ENCODE peak calls at places on chromosome 6, in four cellular contexts. T is stomach, H is HepG2, B is sigmoid colon. E is an unnamed sample.
A peak's percentile ranks its signal among the peaks of the same experiment; 100 is the strongest.

GRCh38 chr6:26363882-26364825 is 844 bp upstream of the BTN3A2 start:
- DNase-seq in T (no peak), H (no peak), B (no peak), E (no peak)

GRCh38 chr6:20229881-20230280 is 17.6 kb upstream of the MBOAT1 start:
- DNase-seq in T (no peak), H (no peak), B (no peak), E (no peak)

GRCh38 chr6:15658345-15658744 is 4.5 kb downstream of the DTNBP1 start:
- DNase-seq in T (no peak), H (no peak), B (no peak), E (no peak)

GRCh38 chr6:137951064-137951597 is 84.1 kb downstream of the TNFAIP3 start:
- DNase-seq in T (no peak), H (no peak), B (no peak), E (no peak)

GRCh38 chr6:136051140-136051775 is 198.9 kb downstream of the MTFR2 start:
- DNase-seq in T (no peak), H (no peak), B (no peak), E (no peak)

GRCh38 chr6:26155066-26155925 is 68.1 kb downstream of the HFE start:
- DNase-seq in T (no peak), H (peak; percentile 43), B (peak; percentile 74), E (no peak)

GRCh38 chr6:107768044-107768443 is 56.1 kb downstream of the SCML4 start:
- DNase-seq in T (no peak), H (no peak), B (no peak), E (no peak)

GRCh38 chr6:116373940-116374339 is 3.2 kb downstream of the DSE start:
- DNase-seq in T (no peak), H (no peak), B (no peak), E (no peak)

GRCh38 chr6:84508981-84509380 is 255.4 kb downstream of the TBX18 start:
- DNase-seq in T (no peak), H (no peak), B (no peak), E (no peak)

GRCh38 chr6:110529907-110530306 is 53.5 kb upstream of the SLC22A16 start:
- DNase-seq in T (no peak), H (no peak), B (no peak), E (no peak)

GRCh38 chr6:135267085-135267484 is 86.0 kb downstream of the MYB start:
- DNase-seq in T (no peak), H (peak; percentile 16), B (no peak), E (no peak)

GRCh38 chr6:81995548-81996289 is 243.2 kb upstream of the TENT5A start:
- DNase-seq in T (no peak), H (no peak), B (no peak), E (no peak)

GRCh38 chr6:53496797-53497196 is 48.1 kb downstream of the GCLC start:
- DNase-seq in T (no peak), H (no peak), B (no peak), E (no peak)

GRCh38 chr6:170575250-170575649 is 9.2 kb downstream of the PDCD2 start:
- DNase-seq in T (no peak), H (peak; percentile 21), B (no peak), E (no peak)

GRCh38 chr6:27601668-27602254 is 128.9 kb upstream of the ZNF184 start:
- DNase-seq in T (no peak), H (no peak), B (no peak), E (no peak)

GRCh38 chr6:169938262-169938701 is 186.9 kb downstream of the ERMARD start:
- DNase-seq in T (no peak), H (no peak), B (no peak), E (no peak)

GRCh38 chr6:105780146-105780860 is 305.8 kb upstream of the PRDM1 start:
- DNase-seq in T (no peak), H (no peak), B (no peak), E (no peak)

GRCh38 chr6:11553824-11554223 is 16.3 kb downstream of the TMEM170B start:
- DNase-seq in T (no peak), H (no peak), B (no peak), E (no peak)

GRCh38 chr6:3620937-3621336 is 130.6 kb downstream of the PXDC1 start:
- DNase-seq in T (no peak), H (no peak), B (no peak), E (no peak)

GRCh38 chr6:152983637-152984386 is 971 bp upstream of the FBXO5 start:
- DNase-seq in T (peak; percentile 93), H (peak; percentile 60), B (peak; percentile 96), E (peak; percentile 95)

GRCh38 chr6:109243863-109244825 is 138.1 kb downstream of the CD164 start:
- DNase-seq in T (no peak), H (no peak), B (no peak), E (no peak)

GRCh38 chr6:106373502-106374239 is 13.2 kb downstream of the CRYBG1 start:
- DNase-seq in T (no peak), H (no peak), B (no peak), E (no peak)

GRCh38 chr6:97626586-97627441 is 343.8 kb upstream of the MMS22L start:
- DNase-seq in T (no peak), H (no peak), B (no peak), E (no peak)

GRCh38 chr6:67639161-67639560 is 995.9 kb upstream of the ADGRB3 start:
- DNase-seq in T (no peak), H (no peak), B (no peak), E (no peak)

GRCh38 chr6:153328194-153328593 is 197.1 kb upstream of the RGS17 start:
- DNase-seq in T (peak; percentile 26), H (no peak), B (no peak), E (no peak)

GRCh38 chr6:6825153-6825847 is 236.8 kb downstream of the LY86 start:
- DNase-seq in T (peak; percentile 47), H (no peak), B (no peak), E (peak; percentile 74)

GRCh38 chr6:118197539-118197938 is 290.5 kb downstream of the SLC35F1 start:
- DNase-seq in T (no peak), H (no peak), B (no peak), E (no peak)

GRCh38 chr6:165658395-165659058 is 4.5 kb downstream of the PDE10A start:
- DNase-seq in T (peak; percentile 41), H (no peak), B (no peak), E (no peak)

GRCh38 chr6:170438402-170438753 is 114.7 kb downstream of the PSMB1 start:
- DNase-seq in T (peak; percentile 71), H (peak; percentile 91), B (peak; percentile 86), E (peak; percentile 87)

GRCh38 chr6:27667651-27668441 is 194.9 kb upstream of the ZNF184 start:
- DNase-seq in T (no peak), H (no peak), B (no peak), E (no peak)

GRCh38 chr6:551405-551804 is 105.5 kb downstream of the HUS1B start:
- DNase-seq in T (no peak), H (peak; percentile 12), B (no peak), E (no peak)

GRCh38 chr6:47477497-47478232 is at the start of gene CD2AP:
- DNase-seq in T (peak; percentile 90), H (peak; percentile 84), B (peak; percentile 93), E (peak; percentile 89)

GRCh38 chr6:161835426-161836029 is 561.7 kb upstream of the AGPAT4 start:
- DNase-seq in T (no peak), H (peak; percentile 13), B (no peak), E (no peak)
- TF ChIP-seq CTCF in T (no peak), H (no peak), B (no peak), E (no peak)

GRCh38 chr6:37078814-37079213 is 73.4 kb downstream of the FGD2 start:
- DNase-seq in T (no peak), H (no peak), B (no peak), E (no peak)

GRCh38 chr6:37077459-37078296 is 72.2 kb downstream of the FGD2 start:
- DNase-seq in T (peak; percentile 42), H (no peak), B (peak; percentile 94), E (peak; percentile 95)

GRCh38 chr6:37072526-37072925 is 67.1 kb downstream of the FGD2 start:
- DNase-seq in T (no peak), H (no peak), B (no peak), E (no peak)

GRCh38 chr6:37069639-37070038 is 64.2 kb downstream of the FGD2 start:
- DNase-seq in T (no peak), H (no peak), B (no peak), E (no peak)

GRCh38 chr6:37074053-37074827 is 68.8 kb downstream of the FGD2 start:
- DNase-seq in T (no peak), H (no peak), B (peak; percentile 83), E (no peak)
- TF ChIP-seq EP300 in T (peak; percentile 66), H (no peak), B (no peak), E (peak; percentile 34)

DNA sequence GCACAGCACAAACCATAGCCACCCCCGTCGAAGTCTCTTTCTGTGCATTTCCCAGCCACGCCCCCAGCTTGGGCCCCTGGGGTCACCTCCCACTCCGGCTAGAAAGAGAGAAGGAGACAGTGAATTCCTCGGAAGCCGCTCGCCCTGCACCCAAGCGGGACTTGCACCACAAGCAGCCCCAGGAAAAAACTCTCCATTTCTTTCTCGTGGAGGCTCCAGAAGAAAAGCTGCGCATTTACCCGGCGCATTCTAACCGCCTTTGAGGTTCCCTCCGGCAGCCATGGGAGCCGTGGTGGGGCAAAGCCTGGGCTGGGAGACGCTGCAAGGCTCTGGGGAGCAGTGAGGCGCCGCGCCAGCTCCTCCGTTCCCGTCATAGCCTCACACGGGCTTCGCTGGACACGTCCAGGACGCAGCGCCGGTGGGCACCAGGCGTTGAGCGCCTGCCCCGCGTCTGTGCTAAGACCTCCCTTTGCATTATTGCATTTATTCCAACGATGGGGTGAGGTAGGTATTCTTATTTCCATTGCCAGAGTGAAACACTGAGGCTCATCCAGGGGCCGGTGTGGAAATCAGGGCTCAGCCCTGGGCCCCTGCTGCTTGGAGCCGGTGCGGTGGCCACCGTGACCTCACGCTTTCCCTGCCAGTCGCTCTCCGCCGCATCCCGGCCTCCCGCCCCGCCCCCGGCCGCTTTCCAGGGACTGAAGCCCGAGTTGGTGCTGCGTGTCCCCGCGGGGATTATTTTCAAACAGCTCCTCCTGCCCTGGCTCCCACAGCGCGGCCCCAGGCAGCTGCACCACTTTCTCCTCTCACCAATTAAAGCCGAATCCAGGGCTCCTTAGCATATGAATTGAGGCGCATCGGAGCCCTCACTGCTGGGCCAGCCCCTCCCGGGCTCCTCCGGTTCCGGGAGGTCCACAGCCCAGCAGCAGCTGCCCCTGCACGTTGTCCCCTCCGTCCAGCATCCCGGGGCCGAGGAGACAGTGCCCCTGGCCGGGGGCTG is 148.3 kb upstream of the AFDN start:
- DNase-seq in T (peak; percentile 51), H (peak; percentile 51), B (peak; percentile 66), E (no peak)
- TF ChIP-seq POLR2AphosphoS5 in T (no peak), H (peak; percentile 38), B (no peak), E (no peak)

GRCh38 chr6:23414204-23414501 is 711.9 kb upstream of the NRSN1 start:
- DNase-seq in T (no peak), H (no peak), B (no peak), E (no peak)
- TF ChIP-seq CTCF in T (no peak), H (no peak), B (no peak), E (no peak)

GRCh38 chr6:45447721-45448120 is 70.0 kb upstream of the SUPT3H start:
- DNase-seq in T (no peak), H (no peak), B (no peak), E (no peak)

GRCh38 chr6:45445749-45446454 is 68.2 kb upstream of the SUPT3H start:
- DNase-seq in T (peak; percentile 59), H (peak; percentile 98), B (peak; percentile 79), E (no peak)

GRCh38 chr6:45445364-45445748 is 67.6 kb upstream of the SUPT3H start:
- DNase-seq in T (no peak), H (no peak), B (no peak), E (no peak)

GRCh38 chr6:45448417-45449389 is 71.0 kb upstream of the SUPT3H start:
- DNase-seq in T (no peak), H (no peak), B (no peak), E (no peak)

GRCh38 chr6:45447005-45447404 is 69.3 kb upstream of the SUPT3H start:
- DNase-seq in T (no peak), H (no peak), B (no peak), E (no peak)
- TF ChIP-seq EP300 in T (no peak), H (no peak), B (no peak), E (no peak)

E was measured in suprapubic skin.